ENCODE peak calls at places on chromosomes 7 and 10, in nine cellular contexts. One of them, this sample, is unnamed.

GRCh38 chr10:72083234-72084093 is 4.9 kb downstream of the SPOCK2 start:
- DNase-seq in nephron progenitor cell: no peak
- DNase-seq in WERI-Rb-1: no peak
- DNase-seq in activated CD8-positive, alpha-beta T cell treated with anti-CD3 and anti-CD28 coated beads for 36 hours: no peak
- DNase-seq in astrocyte of the spinal cord: no peak
- DNase-seq in left ventricle myocardium inferior: no peak
- DNase-seq in neural progenitor cell: no peak
- DNase-seq in body of pancreas: no peak
- DNase-seq in RWPE1: no peak
- DNase-seq in this sample: no peak

GRCh38 chr7:69599879-69600764 is 1.8 kb downstream of the AUTS2 start:
- DNase-seq in nephron progenitor cell: peak
- DNase-seq in left ventricle myocardium inferior: no peak
- DNase-seq in body of pancreas: no peak
- DNase-seq in RWPE1: no peak
- DNase-seq in astrocyte of the spinal cord: no peak
- DNase-seq in neural progenitor cell: peak
- DNase-seq in WERI-Rb-1: peak
- DNase-seq in activated CD8-positive, alpha-beta T cell treated with anti-CD3 and anti-CD28 coated beads for 36 hours: peak
- DNase-seq in this sample: no peak

GRCh38 chr7:2198206-2198605 is 34.5 kb downstream of the MAD1L1 start:
- DNase-seq in nephron progenitor cell: no peak
- DNase-seq in astrocyte of the spinal cord: no peak
- DNase-seq in WERI-Rb-1: no peak
- DNase-seq in neural progenitor cell: no peak
- DNase-seq in RWPE1: no peak
- DNase-seq in left ventricle myocardium inferior: no peak
- DNase-seq in body of pancreas: no peak
- DNase-seq in activated CD8-positive, alpha-beta T cell treated with anti-CD3 and anti-CD28 coated beads for 36 hours: no peak
- DNase-seq in this sample: no peak

GRCh38 chr7:80027616-80028173 is 106.9 kb upstream of the GNAI1 start:
- DNase-seq in activated CD8-positive, alpha-beta T cell treated with anti-CD3 and anti-CD28 coated beads for 36 hours: no peak
- DNase-seq in astrocyte of the spinal cord: no peak
- DNase-seq in WERI-Rb-1: no peak
- DNase-seq in nephron progenitor cell: no peak
- DNase-seq in body of pancreas: no peak
- DNase-seq in left ventricle myocardium inferior: no peak
- DNase-seq in neural progenitor cell: no peak
- DNase-seq in RWPE1: no peak
- DNase-seq in this sample: no peak

GRCh38 chr7:104951546-104951945 is 62.5 kb upstream of the KMT2E start:
- DNase-seq in WERI-Rb-1: no peak
- DNase-seq in left ventricle myocardium inferior: no peak
- DNase-seq in nephron progenitor cell: no peak
- DNase-seq in body of pancreas: no peak
- DNase-seq in activated CD8-positive, alpha-beta T cell treated with anti-CD3 and anti-CD28 coated beads for 36 hours: no peak
- DNase-seq in RWPE1: no peak
- DNase-seq in astrocyte of the spinal cord: no peak
- DNase-seq in neural progenitor cell: no peak
- DNase-seq in this sample: no peak

GRCh38 chr7:351256-351655 is 61.3 kb downstream of the FOXL3 start:
- DNase-seq in neural progenitor cell: no peak
- DNase-seq in astrocyte of the spinal cord: no peak
- DNase-seq in RWPE1: no peak
- DNase-seq in WERI-Rb-1: no peak
- DNase-seq in left ventricle myocardium inferior: no peak
- DNase-seq in nephron progenitor cell: no peak
- DNase-seq in body of pancreas: no peak
- DNase-seq in activated CD8-positive, alpha-beta T cell treated with anti-CD3 and anti-CD28 coated beads for 36 hours: peak
- DNase-seq in this sample: no peak

GRCh38 chr7:102834999-102835398 is 77.8 kb upstream of the LRRC17 start:
- DNase-seq in activated CD8-positive, alpha-beta T cell treated with anti-CD3 and anti-CD28 coated beads for 36 hours: peak
- DNase-seq in WERI-Rb-1: no peak
- DNase-seq in astrocyte of the spinal cord: peak
- DNase-seq in body of pancreas: no peak
- DNase-seq in nephron progenitor cell: no peak
- DNase-seq in neural progenitor cell: no peak
- DNase-seq in left ventricle myocardium inferior: no peak
- DNase-seq in RWPE1: peak
- DNase-seq in this sample: no peak

GRCh38 chr10:74544106-74544505 is 282.3 kb upstream of the KAT6B start:
- DNase-seq in activated CD8-positive, alpha-beta T cell treated with anti-CD3 and anti-CD28 coated beads for 36 hours: no peak
- DNase-seq in neural progenitor cell: no peak
- DNase-seq in WERI-Rb-1: no peak
- DNase-seq in left ventricle myocardium inferior: no peak
- DNase-seq in body of pancreas: no peak
- DNase-seq in astrocyte of the spinal cord: peak
- DNase-seq in nephron progenitor cell: no peak
- DNase-seq in RWPE1: no peak
- DNase-seq in this sample: no peak

GRCh38 chr10:59362184-59362966 is at the start of gene FAM13C:
- DNase-seq in RWPE1: peak
- DNase-seq in neural progenitor cell: peak
- DNase-seq in astrocyte of the spinal cord: peak
- DNase-seq in WERI-Rb-1: peak
- DNase-seq in body of pancreas: peak
- DNase-seq in left ventricle myocardium inferior: peak
- DNase-seq in activated CD8-positive, alpha-beta T cell treated with anti-CD3 and anti-CD28 coated beads for 36 hours: peak
- DNase-seq in nephron progenitor cell: peak
- DNase-seq in this sample: peak

GRCh38 chr7:138352570-138353461 is 107.2 kb upstream of the TRIM24 start:
- DNase-seq in left ventricle myocardium inferior: no peak
- DNase-seq in neural progenitor cell: no peak
- DNase-seq in nephron progenitor cell: no peak
- DNase-seq in body of pancreas: no peak
- DNase-seq in RWPE1: no peak
- DNase-seq in astrocyte of the spinal cord: no peak
- DNase-seq in activated CD8-positive, alpha-beta T cell treated with anti-CD3 and anti-CD28 coated beads for 36 hours: no peak
- DNase-seq in WERI-Rb-1: no peak
- DNase-seq in this sample: no peak

GRCh38 chr7:80781561-80781979 is 137.3 kb downstream of the SEMA3C start:
- DNase-seq in RWPE1: peak
- DNase-seq in WERI-Rb-1: no peak
- DNase-seq in astrocyte of the spinal cord: peak
- DNase-seq in left ventricle myocardium inferior: peak
- DNase-seq in neural progenitor cell: peak
- DNase-seq in activated CD8-positive, alpha-beta T cell treated with anti-CD3 and anti-CD28 coated beads for 36 hours: no peak
- DNase-seq in body of pancreas: no peak
- DNase-seq in nephron progenitor cell: no peak
- DNase-seq in this sample: no peak

GRCh38 chr10:124864421-124865193 is 63.0 kb downstream of the ABRAXAS2 start:
- DNase-seq in nephron progenitor cell: no peak
- DNase-seq in left ventricle myocardium inferior: peak
- DNase-seq in neural progenitor cell: no peak
- DNase-seq in RWPE1: peak
- DNase-seq in astrocyte of the spinal cord: no peak
- DNase-seq in activated CD8-positive, alpha-beta T cell treated with anti-CD3 and anti-CD28 coated beads for 36 hours: no peak
- DNase-seq in WERI-Rb-1: no peak
- DNase-seq in body of pancreas: peak
- DNase-seq in this sample: no peak

GRCh38 chr7:1370738-1371137 is 88.5 kb downstream of the MICALL2 start:
- DNase-seq in WERI-Rb-1: no peak
- DNase-seq in nephron progenitor cell: no peak
- DNase-seq in left ventricle myocardium inferior: no peak
- DNase-seq in body of pancreas: no peak
- DNase-seq in neural progenitor cell: no peak
- DNase-seq in RWPE1: no peak
- DNase-seq in activated CD8-positive, alpha-beta T cell treated with anti-CD3 and anti-CD28 coated beads for 36 hours: no peak
- DNase-seq in astrocyte of the spinal cord: no peak
- DNase-seq in this sample: no peak

GRCh38 chr7:882336-883028 is 6.1 kb downstream of the GET4 start:
- DNase-seq in left ventricle myocardium inferior: peak
- DNase-seq in astrocyte of the spinal cord: no peak
- DNase-seq in nephron progenitor cell: no peak
- DNase-seq in WERI-Rb-1: no peak
- DNase-seq in RWPE1: no peak
- DNase-seq in neural progenitor cell: no peak
- DNase-seq in body of pancreas: peak
- DNase-seq in activated CD8-positive, alpha-beta T cell treated with anti-CD3 and anti-CD28 coated beads for 36 hours: no peak
- DNase-seq in this sample: no peak

GRCh38 chr10:6542999-6543430 is 37.1 kb downstream of the PRKCQ start:
- DNase-seq in body of pancreas: no peak
- DNase-seq in astrocyte of the spinal cord: no peak
- DNase-seq in nephron progenitor cell: no peak
- DNase-seq in activated CD8-positive, alpha-beta T cell treated with anti-CD3 and anti-CD28 coated beads for 36 hours: peak
- DNase-seq in neural progenitor cell: no peak
- DNase-seq in WERI-Rb-1: no peak
- DNase-seq in left ventricle myocardium inferior: no peak
- DNase-seq in RWPE1: no peak
- DNase-seq in this sample: no peak

GRCh38 chr10:90148121-90148855 is 446.9 kb downstream of the KIF20B start:
- DNase-seq in body of pancreas: no peak
- DNase-seq in astrocyte of the spinal cord: peak
- DNase-seq in RWPE1: peak
- DNase-seq in activated CD8-positive, alpha-beta T cell treated with anti-CD3 and anti-CD28 coated beads for 36 hours: no peak
- DNase-seq in WERI-Rb-1: no peak
- DNase-seq in neural progenitor cell: peak
- DNase-seq in nephron progenitor cell: no peak
- DNase-seq in left ventricle myocardium inferior: no peak
- DNase-seq in this sample: no peak

DNA sequence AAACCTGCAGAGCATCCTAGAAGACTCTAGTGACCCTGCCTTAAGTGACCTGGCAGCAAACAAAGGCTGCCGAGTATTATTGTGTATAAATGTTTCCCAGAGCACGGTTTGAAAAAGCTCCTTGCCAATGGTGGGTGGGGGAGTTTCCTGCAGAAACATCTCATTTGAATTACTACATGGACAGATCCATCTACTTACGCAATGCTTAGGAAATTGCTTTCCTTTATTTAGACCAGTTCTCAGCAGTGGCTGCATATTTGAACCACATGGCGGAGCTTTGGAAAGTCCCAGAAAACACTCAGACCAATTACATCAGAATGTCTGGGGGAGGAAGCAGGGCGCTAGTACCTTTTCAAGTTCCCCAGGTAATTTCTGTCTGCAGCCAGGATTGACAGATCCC is 560.9 kb downstream of the SDK1 start:
- DNase-seq in neural progenitor cell: no peak
- DNase-seq in left ventricle myocardium inferior: no peak
- DNase-seq in WERI-Rb-1: no peak
- DNase-seq in body of pancreas: peak
- DNase-seq in activated CD8-positive, alpha-beta T cell treated with anti-CD3 and anti-CD28 coated beads for 36 hours: peak
- DNase-seq in nephron progenitor cell: no peak
- DNase-seq in RWPE1: peak
- DNase-seq in astrocyte of the spinal cord: peak
- DNase-seq in this sample: no peak
- TF ChIP-seq CTCF in neural progenitor cell: no peak
- TF ChIP-seq CTCF in left ventricle myocardium inferior: peak
- TF ChIP-seq CTCF in WERI-Rb-1: no peak
- TF ChIP-seq CTCF in body of pancreas: no peak
- TF ChIP-seq CTCF in activated CD8-positive, alpha-beta T cell treated with anti-CD3 and anti-CD28 coated beads for 36 hours: no peak
- TF ChIP-seq CTCF in nephron progenitor cell: no peak
- TF ChIP-seq CTCF in RWPE1: no peak
- TF ChIP-seq CTCF in astrocyte of the spinal cord: peak
- TF ChIP-seq CTCF in this sample: no peak

GRCh38 chr10:66604195-66604594 is 321.6 kb upstream of the LRRTM3 start:
- DNase-seq in RWPE1: no peak
- DNase-seq in left ventricle myocardium inferior: no peak
- DNase-seq in nephron progenitor cell: no peak
- DNase-seq in activated CD8-positive, alpha-beta T cell treated with anti-CD3 and anti-CD28 coated beads for 36 hours: no peak
- DNase-seq in body of pancreas: no peak
- DNase-seq in WERI-Rb-1: no peak
- DNase-seq in neural progenitor cell: no peak
- DNase-seq in astrocyte of the spinal cord: no peak
- DNase-seq in this sample: peak
- TF ChIP-seq CTCF in RWPE1: no peak
- TF ChIP-seq CTCF in left ventricle myocardium inferior: no peak
- TF ChIP-seq CTCF in nephron progenitor cell: no peak
- TF ChIP-seq CTCF in activated CD8-positive, alpha-beta T cell treated with anti-CD3 and anti-CD28 coated beads for 36 hours: no peak
- TF ChIP-seq CTCF in body of pancreas: no peak
- TF ChIP-seq CTCF in WERI-Rb-1: no peak
- TF ChIP-seq CTCF in neural progenitor cell: no peak
- TF ChIP-seq CTCF in astrocyte of the spinal cord: no peak
- TF ChIP-seq CTCF in this sample: no peak

DNA sequence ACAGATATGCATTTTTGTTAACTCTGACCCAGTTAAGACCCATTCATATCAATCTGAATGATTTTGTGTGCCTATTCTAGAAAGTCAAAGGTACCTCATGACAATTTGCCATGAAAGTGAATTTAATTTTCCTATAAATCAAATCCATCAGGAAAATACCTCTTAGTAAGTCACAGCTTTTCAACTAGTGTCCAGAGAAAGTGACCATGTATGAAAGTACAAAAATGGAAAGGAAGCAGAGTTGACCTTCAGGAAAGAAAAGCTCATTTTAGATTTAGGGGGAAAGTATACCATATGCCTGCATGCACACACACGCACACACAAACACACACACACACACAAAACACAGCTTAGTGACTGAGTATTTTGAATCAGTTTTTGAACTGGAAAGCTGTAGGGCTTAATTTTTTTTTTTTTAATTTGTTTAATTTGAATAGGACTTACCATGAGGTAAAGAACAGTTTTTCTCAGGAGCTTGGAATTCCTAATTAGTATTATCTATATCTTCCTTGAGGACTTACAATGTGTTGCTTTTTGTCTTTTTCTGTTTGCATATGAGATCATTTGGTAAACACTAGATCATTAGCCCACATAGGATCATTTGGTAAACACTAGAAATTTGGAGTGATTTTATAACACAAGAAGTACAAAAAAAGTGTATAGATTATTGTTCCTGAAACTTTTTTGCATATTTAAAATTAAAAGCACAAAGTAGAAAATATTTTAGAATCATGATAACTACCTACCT is 61.6 kb downstream of the ZNF277 start:
- DNase-seq in nephron progenitor cell: no peak
- DNase-seq in left ventricle myocardium inferior: no peak
- DNase-seq in RWPE1: no peak
- DNase-seq in WERI-Rb-1: no peak
- DNase-seq in neural progenitor cell: no peak
- DNase-seq in body of pancreas: no peak
- DNase-seq in activated CD8-positive, alpha-beta T cell treated with anti-CD3 and anti-CD28 coated beads for 36 hours: no peak
- DNase-seq in astrocyte of the spinal cord: no peak
- DNase-seq in this sample: no peak
- TF ChIP-seq CTCF in nephron progenitor cell: no peak
- TF ChIP-seq CTCF in left ventricle myocardium inferior: no peak
- TF ChIP-seq CTCF in RWPE1: no peak
- TF ChIP-seq CTCF in WERI-Rb-1: no peak
- TF ChIP-seq CTCF in neural progenitor cell: no peak
- TF ChIP-seq CTCF in body of pancreas: no peak
- TF ChIP-seq CTCF in activated CD8-positive, alpha-beta T cell treated with anti-CD3 and anti-CD28 coated beads for 36 hours: no peak
- TF ChIP-seq CTCF in astrocyte of the spinal cord: no peak
- TF ChIP-seq CTCF in this sample: no peak

DNA sequence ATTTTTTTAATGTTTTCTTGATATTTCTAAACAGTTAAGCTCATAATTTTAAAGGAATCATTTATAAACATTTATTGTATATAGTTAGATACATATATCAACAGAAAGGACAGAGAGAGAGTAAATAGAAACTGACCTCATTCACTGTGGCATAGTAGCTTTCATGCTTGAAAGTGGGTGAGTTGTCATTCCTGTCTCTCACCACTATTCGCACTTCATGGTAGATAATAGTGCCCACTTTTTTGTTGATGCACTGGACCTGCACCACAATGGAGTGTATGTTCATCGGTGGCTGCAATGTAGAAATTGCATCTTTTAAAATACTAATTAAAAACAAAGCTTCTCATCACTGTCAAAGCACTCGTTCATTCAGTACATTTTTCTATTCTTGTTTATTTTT is 432.0 kb downstream of the PCDH15 start:
- DNase-seq in neural progenitor cell: no peak
- DNase-seq in RWPE1: no peak
- DNase-seq in left ventricle myocardium inferior: no peak
- DNase-seq in body of pancreas: no peak
- DNase-seq in activated CD8-positive, alpha-beta T cell treated with anti-CD3 and anti-CD28 coated beads for 36 hours: no peak
- DNase-seq in nephron progenitor cell: no peak
- DNase-seq in WERI-Rb-1: no peak
- DNase-seq in astrocyte of the spinal cord: no peak
- DNase-seq in this sample: no peak
- TF ChIP-seq CTCF in neural progenitor cell: no peak
- TF ChIP-seq CTCF in RWPE1: no peak
- TF ChIP-seq CTCF in left ventricle myocardium inferior: no peak
- TF ChIP-seq CTCF in body of pancreas: no peak
- TF ChIP-seq CTCF in activated CD8-positive, alpha-beta T cell treated with anti-CD3 and anti-CD28 coated beads for 36 hours: no peak
- TF ChIP-seq CTCF in nephron progenitor cell: peak
- TF ChIP-seq CTCF in WERI-Rb-1: no peak
- TF ChIP-seq CTCF in astrocyte of the spinal cord: no peak
- TF ChIP-seq CTCF in this sample: no peak

This sample was measured in osteocyte.